ENCODE peak calls at places on chromosomes 11 and 22, in four cellular contexts. O is Panc1, Q is kidney, D is fibroblast of lung. R is an unnamed sample.

GRCh38 chr11:606245-606644 is 9.5 kb downstream of the IRF7 start:
- DNase-seq in Q (peak; percentile 74), D (peak; percentile 54), O (no peak), R (peak; percentile 70)

GRCh38 chr11:65489061-65489705 is 9.7 kb upstream of the MALAT1 start:
- DNase-seq in Q (peak; percentile 93), O (no peak), D (peak; percentile 42), R (peak; percentile 84)

GRCh38 chr11:66002648-66003225 is 434 bp downstream of the BANF1 start:
- DNase-seq in Q (no peak), D (peak; percentile 51), O (no peak), R (peak; percentile 69)

GRCh38 chr11:70569173-70569890 is 171.0 kb downstream of the CTTN start:
- DNase-seq in O (no peak), D (no peak), Q (peak; percentile 70), R (no peak)

GRCh38 chr22:49774499-49775151 is 53.0 kb downstream of the BRD1 start:
- DNase-seq in Q (peak; percentile 61), O (no peak), D (no peak), R (no peak)

GRCh38 chr22:44325718-44326548 is 13.2 kb upstream of the SHISAL1 start:
- DNase-seq in D (peak; percentile 55), O (no peak), Q (no peak), R (no peak)

GRCh38 chr11:65867284-65868071 is 5.1 kb downstream of the EFEMP2 start:
- DNase-seq in O (no peak), Q (no peak), D (no peak), R (no peak)

GRCh38 chr11:46389450-46390330 is 1.9 kb downstream of the CHRM4 start:
- DNase-seq in D (peak; percentile 52), Q (peak; percentile 88), O (no peak), R (peak; percentile 64)

GRCh38 chr11:113896156-113896879 is 8.3 kb upstream of the HTR3B start:
- DNase-seq in Q (no peak), D (peak; percentile 45), O (no peak), R (peak; percentile 41)

GRCh38 chr22:41873391-41873790 is 40.5 kb downstream of the SREBF2 start:
- DNase-seq in Q (no peak), O (no peak), D (no peak), R (no peak)

GRCh38 chr11:123304828-123305530 is 109.9 kb upstream of the CLMP start:
- DNase-seq in D (no peak), O (no peak), Q (no peak), R (peak; percentile 86)

GRCh38 chr11:110091995-110092576 is 1.1 kb upstream of the ZC3H12C start:
- DNase-seq in O (no peak), Q (no peak), D (peak; percentile 43), R (no peak)

GRCh38 chr11:123560001-123560400 is 94.4 kb downstream of the SCN3B start:
- DNase-seq in O (no peak), D (peak; percentile 46), Q (peak; percentile 90), R (peak; percentile 93)

GRCh38 chr22:23180893-23181762 is 819 bp downstream of the BCR start:
- DNase-seq in D (no peak), O (no peak), Q (peak; percentile 82), R (peak; percentile 48)

GRCh38 chr22:43392385-43392989 is 19.3 kb upstream of the MPPED1 start:
- DNase-seq in Q (no peak), D (no peak), O (no peak), R (no peak)

GRCh38 chr11:133946541-133947297 is 10.0 kb downstream of the IGSF9B start:
- DNase-seq in Q (peak; percentile 63), D (no peak), O (no peak), R (no peak)

GRCh38 chr11:128776434-128777284 is 82.8 kb downstream of the FLI1 start:
- DNase-seq in D (peak; percentile 47), Q (peak; percentile 89), O (no peak), R (peak; percentile 32)

GRCh38 chr22:50694099-50694498 is 21.5 kb downstream of the SHANK3 start:
- DNase-seq in O (no peak), D (peak; percentile 15), Q (no peak), R (no peak)

GRCh38 chr11:12285106-12285505 is 92.3 kb upstream of the PARVA start:
- DNase-seq in D (peak; percentile 95), O (no peak), Q (no peak), R (no peak)

GRCh38 chr11:20008870-20009644 is 151.2 kb downstream of the DBX1 start:
- DNase-seq in D (no peak), Q (no peak), O (no peak), R (no peak)

GRCh38 chr11:55457641-55458040 is 89.9 kb downstream of the OR4A15 start:
- DNase-seq in Q (no peak), D (no peak), O (no peak), R (no peak)

GRCh38 chr22:49923445-49923844 is 5.0 kb downstream of the CRELD2 start:
- DNase-seq in Q (no peak), D (peak; percentile 44), O (no peak), R (no peak)

GRCh38 chr22:46828323-46829139 is 66.1 kb downstream of the TBC1D22A start:
- DNase-seq in D (no peak), Q (no peak), O (no peak), R (no peak)
- H3K4me1 ChIP-seq in D (peaks cover 21% of the 10 kb centered on the region), Q (peaks cover 11% of the 10 kb centered on the region), O (peaks cover 5% of the 10 kb centered on the region), R (peaks cover 12% of the 10 kb centered on the region)

DNA sequence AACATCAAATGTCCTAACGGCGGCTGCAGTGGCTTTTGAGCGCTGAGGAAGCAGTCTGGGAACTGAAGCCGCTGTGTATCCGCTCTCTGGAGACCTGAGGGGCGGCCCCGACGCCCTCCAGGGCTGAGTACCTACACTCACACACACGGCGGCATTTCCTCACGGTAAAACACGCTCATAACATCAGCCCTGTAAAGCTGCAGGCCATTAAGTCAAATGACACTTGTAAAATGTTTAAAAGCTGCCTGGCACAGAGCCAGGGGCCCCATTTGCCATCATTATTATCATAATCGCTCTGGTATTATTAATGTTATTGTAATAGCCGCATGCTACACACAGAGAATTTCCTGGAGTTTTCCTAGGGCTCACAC is 5.1 kb downstream of the CARS1 start:
- DNase-seq in O (no peak), D (no peak), Q (peak; percentile 15), R (no peak)
- H3K4me1 ChIP-seq in O (peaks cover 61% of the 10 kb centered on the region), D (peaks cover 17% of the 10 kb centered on the region), Q (no peaks in the 10 kb centered on the region), R (peaks cover 47% of the 10 kb centered on the region)

DNA sequence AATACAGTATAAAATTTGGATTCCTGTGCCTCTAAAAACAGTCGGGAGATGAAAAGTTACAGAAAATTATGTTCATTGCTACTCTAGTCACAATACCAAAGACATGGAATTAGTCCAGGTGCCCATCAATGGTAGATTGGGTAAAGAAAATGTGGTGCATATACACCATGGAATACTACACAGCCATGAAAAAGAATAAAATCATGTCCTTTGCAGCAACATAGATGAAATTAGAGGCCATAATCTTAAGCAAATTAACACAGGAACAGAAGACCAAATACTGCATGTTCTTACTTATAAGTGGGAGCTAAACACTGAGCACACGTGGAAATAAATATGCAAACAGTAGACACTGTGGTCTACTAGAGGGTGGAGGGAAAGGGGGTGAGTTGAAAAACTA is 67.6 kb downstream of the HSD17B12 start:
- DNase-seq in O (no peak), D (no peak), Q (no peak), R (no peak)
- H3K4me1 ChIP-seq in O (no peaks in the 10 kb centered on the region), D (no peaks in the 10 kb centered on the region), Q (no peaks in the 10 kb centered on the region), R (no peaks in the 10 kb centered on the region)

DNA sequence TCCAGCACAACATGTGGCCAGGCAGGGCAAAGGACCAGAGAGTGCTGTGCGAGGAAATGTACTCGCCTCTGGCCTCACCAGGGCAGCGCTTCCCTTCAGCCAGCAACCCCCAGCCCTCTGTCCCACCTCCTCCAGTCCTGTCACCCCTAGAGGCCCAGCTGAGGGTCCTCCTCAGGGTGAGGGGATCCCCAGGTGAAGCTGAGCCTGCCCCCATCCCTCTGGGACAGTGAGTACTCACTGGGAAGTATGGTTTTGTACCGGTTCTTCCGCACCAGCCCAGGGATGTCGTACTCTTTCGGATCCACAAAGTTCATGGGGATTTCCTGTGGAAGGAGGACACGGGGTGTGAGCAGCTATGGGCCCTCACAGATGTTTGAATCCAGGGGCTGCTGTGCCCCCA is 11.7 kb upstream of the IGSF22 start:
- DNase-seq in D (no peak), O (no peak), Q (no peak), R (no peak)
- H3K4me1 ChIP-seq in D (no peaks in the 10 kb centered on the region), O (no peaks in the 10 kb centered on the region), Q (no peaks in the 10 kb centered on the region), R (no peaks in the 10 kb centered on the region)

GRCh38 chr22:24541681-24542515 is 13.0 kb downstream of the GUCD1 start:
- DNase-seq in O (no peak), Q (no peak), D (no peak), R (peak; percentile 25)
- H3K4me1 ChIP-seq in O (no peaks in the 10 kb centered on the region), Q (peaks cover 22% of the 10 kb centered on the region), D (peaks cover 8% of the 10 kb centered on the region), R (peaks cover 10% of the 10 kb centered on the region)

DNA sequence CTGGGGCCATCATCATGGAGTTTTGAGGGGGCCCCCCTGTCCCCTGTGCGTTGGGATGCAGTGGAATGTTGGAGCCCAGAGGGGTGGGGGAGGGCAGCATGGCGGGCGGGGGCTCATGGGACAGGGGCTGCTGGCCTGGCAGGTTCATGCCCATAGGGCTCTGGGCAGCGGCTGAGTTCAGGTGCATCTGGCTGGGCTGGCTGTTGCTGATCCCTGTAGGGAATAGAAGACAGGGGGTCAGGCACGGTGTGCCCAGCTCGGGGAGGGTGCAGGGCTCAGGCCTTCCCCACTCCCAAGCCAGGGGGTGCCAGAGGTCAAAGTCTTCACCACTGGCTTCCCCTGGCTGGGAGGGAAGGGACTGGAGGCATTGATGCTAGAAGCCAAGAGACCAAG is 15.6 kb downstream of the CXCR5 start:
- DNase-seq in D (no peak), Q (no peak), O (no peak), R (no peak)
- H3K4me1 ChIP-seq in D (no peaks in the 10 kb centered on the region), Q (no peaks in the 10 kb centered on the region), O (peaks cover 65% of the 10 kb centered on the region), R (no peaks in the 10 kb centered on the region)

GRCh38 chr11:44733877-44734276 is 7.1 kb downstream of the TSPAN18 start:
- DNase-seq in O (no peak), D (no peak), Q (no peak), R (no peak)
- H3K4me1 ChIP-seq in O (peaks cover 7% of the 10 kb centered on the region), D (no peaks in the 10 kb centered on the region), Q (no peaks in the 10 kb centered on the region), R (peaks cover 36% of the 10 kb centered on the region)

R was measured in thyroid gland.